ENCODE peak calls at places on chromosomes 4 and X, in four cellular contexts. One of them, this sample, is unnamed.

GRCh38 chrX:20016618-20016945 is 25.7 kb upstream of the BCLAF3 start:
- DNase-seq in K562: no peak
- DNase-seq in HCT116: no peak
- DNase-seq in suprapubic skin: no peak
- DNase-seq in this sample: no peak

GRCh38 chr4:176539785-176540175 is 220.0 kb downstream of the SPCS3 start:
- DNase-seq in K562: no peak
- DNase-seq in HCT116: no peak
- DNase-seq in suprapubic skin: no peak
- DNase-seq in this sample: no peak

GRCh38 chr4:180380733-180381132 is 1862.5 kb upstream of the TENM3 start:
- DNase-seq in K562: no peak
- DNase-seq in HCT116: peak; percentile 79
- DNase-seq in suprapubic skin: no peak
- DNase-seq in this sample: no peak

GRCh38 chrX:30950391-30950790 is 61.3 kb upstream of the TAB3 start:
- DNase-seq in K562: no peak
- DNase-seq in HCT116: no peak
- DNase-seq in suprapubic skin: no peak
- DNase-seq in this sample: no peak

GRCh38 chrX:71637848-71638247 is 19.5 kb upstream of the CXCR3 start:
- DNase-seq in K562: no peak
- DNase-seq in HCT116: no peak
- DNase-seq in suprapubic skin: no peak
- DNase-seq in this sample: no peak

GRCh38 chr4:158229768-158230167 is 19.5 kb downstream of the TMEM144 start:
- DNase-seq in K562: no peak
- DNase-seq in HCT116: no peak
- DNase-seq in suprapubic skin: no peak
- DNase-seq in this sample: no peak

GRCh38 chrX:21975827-21976226 is 35.3 kb downstream of the SMS start:
- DNase-seq in K562: no peak
- DNase-seq in HCT116: no peak
- DNase-seq in suprapubic skin: no peak
- DNase-seq in this sample: no peak

GRCh38 chr4:129570326-129570725 is 474.4 kb downstream of the C4orf33 start:
- DNase-seq in K562: no peak
- DNase-seq in HCT116: no peak
- DNase-seq in suprapubic skin: no peak
- DNase-seq in this sample: no peak

GRCh38 chr4:106529348-106530033 is 160.9 kb upstream of the GIMD1 start:
- DNase-seq in K562: no peak
- DNase-seq in HCT116: peak; percentile 35
- DNase-seq in suprapubic skin: no peak
- DNase-seq in this sample: no peak

GRCh38 chr4:88007304-88008132 is at the start of gene PKD2:
- DNase-seq in K562: peak; percentile 85
- DNase-seq in HCT116: peak; percentile 32
- DNase-seq in suprapubic skin: peak; percentile 87
- DNase-seq in this sample: peak; percentile 84

GRCh38 chrX:1477801-1478458 is 25.2 kb upstream of the ASMTL start:
- DNase-seq in K562: no peak
- DNase-seq in HCT116: no peak
- DNase-seq in suprapubic skin: no peak
- DNase-seq in this sample: no peak

GRCh38 chr4:148043990-148044645 is 312.2 kb downstream of the ARHGAP10 start:
- DNase-seq in K562: no peak
- DNase-seq in HCT116: no peak
- DNase-seq in suprapubic skin: no peak
- DNase-seq in this sample: no peak

GRCh38 chrX:88883205-88883604 is 136.2 kb downstream of the CPXCR1 start:
- DNase-seq in K562: no peak
- DNase-seq in HCT116: no peak
- DNase-seq in suprapubic skin: no peak
- DNase-seq in this sample: no peak

GRCh38 chr4:102447413-102447812 is 53.7 kb upstream of the NFKB1 start:
- DNase-seq in K562: no peak
- DNase-seq in HCT116: no peak
- DNase-seq in suprapubic skin: no peak
- DNase-seq in this sample: no peak

GRCh38 chr4:164931551-164932324 is 45.7 kb downstream of the TRIM61 start:
- DNase-seq in K562: no peak
- DNase-seq in HCT116: no peak
- DNase-seq in suprapubic skin: no peak
- DNase-seq in this sample: no peak

GRCh38 chr4:5827108-5828004 is 65.5 kb downstream of the CRMP1 start:
- DNase-seq in K562: no peak
- DNase-seq in HCT116: no peak
- DNase-seq in suprapubic skin: no peak
- DNase-seq in this sample: no peak

GRCh38 chr4:64384237-64385176 is 24.7 kb downstream of the TECRL start:
- DNase-seq in K562: no peak
- DNase-seq in HCT116: no peak
- DNase-seq in suprapubic skin: no peak
- DNase-seq in this sample: no peak

GRCh38 chr4:128854433-128854832 is 44.9 kb downstream of the JADE1 start:
- DNase-seq in K562: no peak
- DNase-seq in HCT116: no peak
- DNase-seq in suprapubic skin: no peak
- DNase-seq in this sample: no peak

GRCh38 chr4:27986476-27986875 is 1125.8 kb downstream of the STIM2 start:
- DNase-seq in K562: no peak
- DNase-seq in HCT116: no peak
- DNase-seq in suprapubic skin: no peak
- DNase-seq in this sample: no peak

GRCh38 chr4:89712141-89712540 is 124.8 kb downstream of the SNCA start:
- DNase-seq in K562: no peak
- DNase-seq in HCT116: no peak
- DNase-seq in suprapubic skin: no peak
- DNase-seq in this sample: no peak

GRCh38 chr4:78622253-78622979 is 70.8 kb downstream of the ANXA3 start:
- DNase-seq in K562: peak; percentile 72
- DNase-seq in HCT116: no peak
- DNase-seq in suprapubic skin: no peak
- DNase-seq in this sample: no peak

GRCh38 chrX:42755820-42756219 is 22.1 kb downstream of the PPP1R2C start:
- DNase-seq in K562: no peak
- DNase-seq in HCT116: no peak
- DNase-seq in suprapubic skin: no peak
- DNase-seq in this sample: no peak

GRCh38 chr4:11525085-11525484 is 96.4 kb upstream of the HS3ST1 start:
- DNase-seq in K562: no peak
- DNase-seq in HCT116: no peak
- DNase-seq in suprapubic skin: no peak
- DNase-seq in this sample: no peak

GRCh38 chr4:99179626-99180025 is 35.5 kb upstream of the ADH4 start:
- DNase-seq in K562: no peak
- DNase-seq in HCT116: no peak
- DNase-seq in suprapubic skin: no peak
- DNase-seq in this sample: no peak

GRCh38 chr4:186813377-186814068 is 89.9 kb upstream of the FAT1 start:
- DNase-seq in K562: no peak
- DNase-seq in HCT116: no peak
- DNase-seq in suprapubic skin: no peak
- DNase-seq in this sample: no peak

GRCh38 chr4:112509243-112510190 is 6.5 kb downstream of the NEUROG2 start:
- DNase-seq in K562: no peak
- DNase-seq in HCT116: no peak
- DNase-seq in suprapubic skin: no peak
- DNase-seq in this sample: no peak

GRCh38 chr4:156193800-156194199 is 240.1 kb upstream of the CTSO start:
- DNase-seq in K562: no peak
- DNase-seq in HCT116: no peak
- DNase-seq in suprapubic skin: no peak
- DNase-seq in this sample: no peak

GRCh38 chrX:55754861-55755294 is 37.3 kb downstream of the RRAGB start:
- DNase-seq in K562: no peak
- DNase-seq in HCT116: no peak
- DNase-seq in suprapubic skin: no peak
- DNase-seq in this sample: no peak

GRCh38 chr4:53622739-53623151 is 31.5 kb upstream of the LNX1 start:
- DNase-seq in K562: no peak
- DNase-seq in HCT116: no peak
- DNase-seq in suprapubic skin: no peak
- DNase-seq in this sample: no peak

GRCh38 chrX:17860179-17860780 is 818 bp downstream of the RAI2 start:
- DNase-seq in K562: no peak
- DNase-seq in HCT116: no peak
- DNase-seq in suprapubic skin: no peak
- DNase-seq in this sample: no peak

GRCh38 chr4:183342541-183343533 is 20.6 kb upstream of the CLDN24 start:
- DNase-seq in K562: no peak
- DNase-seq in HCT116: no peak
- DNase-seq in suprapubic skin: peak; percentile 71
- DNase-seq in this sample: peak; percentile 22

GRCh38 chrX:13694359-13694758 is 5.4 kb downstream of the RAB9A start:
- DNase-seq in K562: no peak
- DNase-seq in HCT116: no peak
- DNase-seq in suprapubic skin: no peak
- DNase-seq in this sample: no peak

GRCh38 chrX:7163146-7163677 is 15.3 kb upstream of the PUDP start:
- DNase-seq in K562: no peak
- DNase-seq in HCT116: no peak
- DNase-seq in suprapubic skin: no peak
- DNase-seq in this sample: no peak

GRCh38 chrX:132612990-132613564 is 124.2 kb upstream of the MBNL3 start:
- DNase-seq in K562: peak; percentile 15
- DNase-seq in HCT116: peak; percentile 12
- DNase-seq in suprapubic skin: no peak
- DNase-seq in this sample: no peak

GRCh38 chr4:151716324-151716723 is 44.5 kb downstream of the GATB start:
- DNase-seq in K562: no peak
- DNase-seq in HCT116: no peak
- DNase-seq in suprapubic skin: no peak
- DNase-seq in this sample: no peak

GRCh38 chr4:40731792-40732245 is 17.9 kb upstream of the NSUN7 start:
- DNase-seq in K562: no peak
- DNase-seq in HCT116: no peak
- DNase-seq in suprapubic skin: no peak
- DNase-seq in this sample: no peak

GRCh38 chrX:97405031-97405685 is 521.5 kb downstream of the RPA4 start:
- DNase-seq in K562: no peak
- DNase-seq in HCT116: no peak
- DNase-seq in suprapubic skin: no peak
- DNase-seq in this sample: no peak

GRCh38 chr4:147370473-147370872 is 110.4 kb upstream of the EDNRA start:
- DNase-seq in K562: no peak
- DNase-seq in HCT116: no peak
- DNase-seq in suprapubic skin: no peak
- DNase-seq in this sample: no peak

GRCh38 chr4:104493071-104493831 is 1.4 kb downstream of the CXXC4 start:
- DNase-seq in K562: no peak
- DNase-seq in HCT116: no peak
- DNase-seq in suprapubic skin: no peak
- DNase-seq in this sample: no peak
- TF ChIP-seq POLR2AphosphoS5 in K562: no peak
- TF ChIP-seq POLR2AphosphoS5 in HCT116: no peak
- TF ChIP-seq POLR2AphosphoS5 in suprapubic skin: no peak
- TF ChIP-seq POLR2AphosphoS5 in this sample: no peak

DNA sequence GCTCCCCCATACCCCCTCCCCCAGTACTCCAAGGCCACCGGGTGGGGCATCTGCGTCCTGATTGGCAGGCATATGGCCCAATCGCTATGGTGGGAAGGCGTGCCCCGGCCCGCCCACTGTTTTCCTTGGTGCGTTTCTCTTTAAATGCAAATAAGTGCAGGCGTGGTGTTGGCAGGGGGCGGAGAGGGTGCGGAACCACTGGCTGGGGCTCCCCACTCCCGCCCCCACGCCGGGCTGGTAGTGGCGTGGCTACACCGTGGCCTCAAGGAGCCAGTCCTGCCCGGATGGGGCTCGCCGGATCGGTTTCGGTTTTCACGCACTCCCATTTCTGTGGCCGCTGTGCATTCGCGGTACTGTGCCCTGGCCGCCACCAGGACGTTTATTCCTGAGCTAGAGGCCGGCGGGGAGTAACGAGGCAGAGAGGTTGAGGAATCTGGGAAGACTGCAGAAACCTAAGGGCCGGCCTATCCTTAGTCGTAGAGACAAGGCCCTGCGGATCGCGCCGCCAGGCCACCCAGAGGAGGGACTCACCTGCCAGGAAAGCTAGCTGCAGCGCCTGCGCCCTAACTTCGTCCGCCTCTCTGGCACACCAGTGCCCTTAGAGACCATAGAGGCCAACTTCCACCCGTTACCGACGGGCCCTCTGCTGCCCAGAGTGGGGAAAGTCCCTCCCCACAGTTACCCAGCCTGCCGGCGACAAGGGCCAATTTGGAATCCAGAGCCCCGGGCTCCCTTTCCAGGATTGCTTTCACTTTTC is 405 bp upstream of the AMER1 start:
- DNase-seq in K562: peak; percentile 92
- DNase-seq in HCT116: peak; percentile 80
- DNase-seq in suprapubic skin: peak; percentile 94
- DNase-seq in this sample: peak; percentile 79
- TF ChIP-seq POLR2A in K562: peak; percentile 71
- TF ChIP-seq POLR2A in HCT116: peak; percentile 68
- TF ChIP-seq POLR2A in suprapubic skin: peak; percentile 40
- TF ChIP-seq POLR2A in this sample: peak; percentile 27

GRCh38 chr4:56728512-56728911 is 47.4 kb upstream of the HOPX start:
- DNase-seq in K562: no peak
- DNase-seq in HCT116: no peak
- DNase-seq in suprapubic skin: no peak
- DNase-seq in this sample: no peak
- TF ChIP-seq POLR2AphosphoS5 in K562: no peak
- TF ChIP-seq POLR2AphosphoS5 in HCT116: no peak
- TF ChIP-seq POLR2AphosphoS5 in suprapubic skin: no peak
- TF ChIP-seq POLR2AphosphoS5 in this sample: no peak

DNA sequence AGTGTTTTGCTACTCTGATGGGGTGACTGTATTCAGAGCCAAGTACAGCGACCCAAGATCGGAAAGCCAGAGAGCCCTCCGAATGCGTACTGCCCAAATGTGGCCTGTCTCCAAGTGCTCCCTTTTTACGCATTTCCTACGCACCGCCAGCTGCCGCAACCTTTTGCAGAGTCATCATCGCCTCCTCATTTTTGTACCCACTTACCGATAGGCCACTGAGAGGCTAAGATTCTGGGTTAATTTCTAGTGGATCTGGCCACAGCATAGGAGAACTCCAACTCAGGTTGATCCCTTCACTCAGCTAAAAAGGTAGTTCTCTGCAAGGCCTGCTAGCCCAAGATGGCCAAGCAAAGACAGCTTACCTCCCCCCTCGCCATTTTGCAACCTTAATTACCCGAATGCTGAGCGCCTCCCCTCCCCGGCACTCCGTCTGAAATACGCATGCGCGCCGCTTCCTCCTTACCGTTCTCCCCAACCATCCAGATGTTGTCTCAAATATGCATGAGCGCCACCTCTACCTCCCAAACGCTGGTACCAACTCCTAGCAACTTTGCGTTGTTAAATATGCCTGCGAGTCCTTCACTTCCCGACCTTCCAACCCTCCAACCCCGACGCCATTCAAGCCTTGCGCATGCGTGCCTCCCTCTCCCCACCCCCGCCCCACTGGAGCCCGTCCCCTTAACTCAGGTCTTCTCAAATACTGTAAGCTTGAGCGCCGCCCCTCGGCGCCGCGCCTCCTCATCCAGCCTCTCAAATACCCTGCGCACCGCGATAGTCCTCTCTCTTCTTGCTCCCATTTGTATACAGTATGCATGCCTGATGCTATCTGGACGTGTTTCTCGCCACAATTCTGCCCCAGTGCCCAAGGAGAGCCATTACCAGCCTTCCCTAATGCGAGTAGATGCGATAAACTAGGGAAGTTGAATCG is 11.8 kb upstream of the ZCCHC13 start:
- DNase-seq in K562: peak; percentile 90
- DNase-seq in HCT116: peak; percentile 79
- DNase-seq in suprapubic skin: peak; percentile 87
- DNase-seq in this sample: peak; percentile 37
- TF ChIP-seq POLR2A in K562: peak; percentile 88
- TF ChIP-seq POLR2A in HCT116: peak; percentile 35
- TF ChIP-seq POLR2A in suprapubic skin: peak; percentile 49
- TF ChIP-seq POLR2A in this sample: peak; percentile 55

This sample was measured in GM12891.